ENCODE peak calls at places on chromosomes 6 and 20, in ten cellular contexts. C, W, I, E, J, T, O, B, R and H are unnamed samples.

GRCh38 chr6:82385961-82386360 is 22.3 kb downstream of the TPBG start:
- DNase-seq in C (peak), W (no peak), I (no peak), E (peak), J (no peak), T (no peak), O (no peak), B (no peak), R (no peak), H (no peak)

GRCh38 chr6:1131285-1132079 is 180.4 kb upstream of the FOXQ1 start:
- DNase-seq in C (peak), W (no peak), I (no peak), E (peak), J (peak), T (no peak), O (no peak), B (no peak), R (no peak), H (peak)

GRCh38 chr20:23528867-23529431 is 38.0 kb downstream of the CST8 start:
- DNase-seq in C (no peak), W (no peak), I (no peak), E (peak), J (no peak), T (no peak), O (no peak), B (no peak), R (no peak), H (no peak)

GRCh38 chr6:163341671-163342070 is 72.8 kb upstream of the QKI start:
- DNase-seq in C (no peak), W (no peak), I (no peak), E (no peak), J (no peak), T (no peak), O (no peak), B (no peak), R (no peak), H (no peak)

GRCh38 chr6:40627316-40627715 is 40.2 kb upstream of the LRFN2 start:
- DNase-seq in C (no peak), W (no peak), I (no peak), E (peak), J (no peak), T (no peak), O (no peak), B (no peak), R (no peak), H (no peak)

GRCh38 chr20:19620471-19620870 is 137.6 kb upstream of the RIN2 start:
- DNase-seq in C (no peak), W (no peak), I (no peak), E (no peak), J (no peak), T (no peak), O (no peak), B (no peak), R (no peak), H (no peak)

GRCh38 chr6:49269190-49269589 is 193.9 kb downstream of the MMUT start:
- DNase-seq in C (no peak), W (no peak), I (no peak), E (peak), J (no peak), T (no peak), O (no peak), B (no peak), R (no peak), H (no peak)

GRCh38 chr20:62482136-62482833 is 6.5 kb upstream of the GATA5 start:
- DNase-seq in C (no peak), W (no peak), I (no peak), E (peak), J (no peak), T (no peak), O (no peak), B (no peak), R (no peak), H (no peak)

GRCh38 chr6:3039384-3039783 is 28.9 kb upstream of the RIPK1 start:
- DNase-seq in C (no peak), W (no peak), I (no peak), E (no peak), J (no peak), T (no peak), O (no peak), B (no peak), R (no peak), H (peak)

GRCh38 chr20:32354592-32355416 is 3.3 kb upstream of the ASXL1 start:
- DNase-seq in C (no peak), W (no peak), I (no peak), E (peak), J (peak), T (no peak), O (no peak), B (no peak), R (no peak), H (no peak)

GRCh38 chr20:41149679-41150131 is 12.4 kb downstream of the PLCG1 start:
- DNase-seq in C (no peak), W (no peak), I (no peak), E (peak), J (no peak), T (no peak), O (no peak), B (peak), R (no peak), H (no peak)

GRCh38 chr6:75747371-75747984 is 1.6 kb upstream of the MYO6 start:
- DNase-seq in C (no peak), W (no peak), I (no peak), E (peak), J (no peak), T (no peak), O (peak), B (no peak), R (no peak), H (no peak)

GRCh38 chr20:58815448-58815847 is 35.3 kb downstream of the GNAS-AS1 start:
- DNase-seq in C (no peak), W (no peak), I (no peak), E (no peak), J (no peak), T (no peak), O (no peak), B (no peak), R (no peak), H (no peak)

GRCh38 chr6:40894962-40895799 is 143.8 kb downstream of the UNC5CL start:
- DNase-seq in C (peak), W (peak), I (no peak), E (peak), J (no peak), T (peak), O (peak), B (peak), R (peak), H (no peak)

GRCh38 chr6:150169609-150170008 is 26.8 kb downstream of the PPP1R14C start:
- DNase-seq in C (no peak), W (no peak), I (no peak), E (peak), J (peak), T (no peak), O (no peak), B (no peak), R (no peak), H (peak)

GRCh38 chr6:53112404-53112803 is 36.2 kb downstream of the GCM1 start:
- DNase-seq in C (peak), W (no peak), I (no peak), E (peak), J (no peak), T (peak), O (peak), B (no peak), R (no peak), H (no peak)

GRCh38 chr6:15441215-15441868 is 195.5 kb downstream of the JARID2 start:
- DNase-seq in C (peak), W (peak), I (no peak), E (peak), J (no peak), T (no peak), O (peak), B (no peak), R (no peak), H (no peak)

GRCh38 chr6:20856681-20857288 is 322.5 kb downstream of the CDKAL1 start:
- DNase-seq in C (no peak), W (no peak), I (no peak), E (no peak), J (no peak), T (no peak), O (no peak), B (no peak), R (no peak), H (no peak)

GRCh38 chr6:157272866-157273755 is 50.2 kb downstream of the TMEM242 start:
- DNase-seq in C (no peak), W (no peak), I (no peak), E (no peak), J (no peak), T (no peak), O (no peak), B (no peak), R (no peak), H (no peak)

GRCh38 chr6:89352329-89353117 is at the start of gene UBE2J1:
- DNase-seq in C (peak), W (peak), I (peak), E (peak), J (peak), T (peak), O (peak), B (peak), R (peak), H (peak)

GRCh38 chr6:113744886-113745285 is 112.3 kb upstream of the MARCKS start:
- DNase-seq in C (no peak), W (no peak), I (no peak), E (no peak), J (no peak), T (no peak), O (no peak), B (no peak), R (no peak), H (no peak)

GRCh38 chr6:53309059-53309896 is 39.5 kb downstream of the ELOVL5 start:
- DNase-seq in C (peak), W (no peak), I (no peak), E (peak), J (no peak), T (no peak), O (no peak), B (no peak), R (no peak), H (peak)

GRCh38 chr6:111712398-111712797 is 106.7 kb upstream of the TRAF3IP2 start:
- DNase-seq in C (no peak), W (peak), I (no peak), E (peak), J (peak), T (no peak), O (no peak), B (no peak), R (peak), H (peak)

GRCh38 chr6:34157236-34157830 is 11.4 kb upstream of the GRM4 start:
- DNase-seq in C (no peak), W (no peak), I (no peak), E (no peak), J (no peak), T (peak), O (no peak), B (no peak), R (no peak), H (no peak)

GRCh38 chr20:25336561-25337422 is 53.8 kb downstream of the ABHD12 start:
- DNase-seq in C (peak), W (no peak), I (no peak), E (peak), J (no peak), T (no peak), O (no peak), B (no peak), R (no peak), H (no peak)

GRCh38 chr20:58512808-58513552 is 2.2 kb downstream of the APCDD1L start:
- DNase-seq in C (no peak), W (no peak), I (no peak), E (no peak), J (no peak), T (no peak), O (no peak), B (no peak), R (no peak), H (no peak)

GRCh38 chr6:56938634-56939294 is 16.1 kb upstream of the BEND6 start:
- DNase-seq in C (no peak), W (no peak), I (no peak), E (peak), J (peak), T (no peak), O (peak), B (peak), R (no peak), H (no peak)

DNA sequence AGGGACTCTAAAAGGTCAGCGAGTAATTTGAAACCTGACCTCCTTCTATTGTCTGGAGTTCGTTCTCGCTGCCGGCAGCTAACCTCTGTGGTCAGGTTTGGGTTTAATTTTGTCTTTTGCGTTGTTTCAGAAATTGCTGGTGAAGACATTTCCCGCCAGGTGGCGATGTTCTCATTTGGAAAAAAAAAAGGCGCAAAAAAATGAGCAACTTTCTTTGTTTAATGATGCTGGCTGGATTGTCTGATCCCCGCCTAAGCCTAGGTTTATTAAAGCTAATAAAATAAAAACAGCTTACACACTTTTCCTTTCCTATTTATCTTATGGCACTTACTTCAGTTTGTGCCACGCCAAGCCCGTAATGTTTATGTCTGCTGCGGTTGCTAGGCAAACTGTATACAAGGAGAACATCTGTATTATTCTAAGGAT is 205.5 kb downstream of the DOK5 start:
- DNase-seq in C (peak), W (no peak), I (no peak), E (peak), J (no peak), T (no peak), O (no peak), B (no peak), R (no peak), H (peak)
- H3K4me3 ChIP-seq in C (no peak), W (no peak), I (no peak), E (no peak), J (no peak), T (no peak), O (no peak), B (no peak), R (no peak), H (no peak)

GRCh38 chr6:144383336-144383735 is 98.2 kb downstream of the UTRN start:
- DNase-seq in C (no peak), W (no peak), I (no peak), E (no peak), J (no peak), T (no peak), O (no peak), B (no peak), R (no peak), H (no peak)

GRCh38 chr6:144377586-144377985 is 92.5 kb downstream of the UTRN start:
- DNase-seq in C (no peak), W (no peak), I (no peak), E (peak), J (peak), T (no peak), O (no peak), B (no peak), R (no peak), H (no peak)

GRCh38 chr6:144378437-144378836 is 93.3 kb downstream of the UTRN start:
- DNase-seq in C (no peak), W (no peak), I (no peak), E (peak), J (no peak), T (no peak), O (no peak), B (no peak), R (no peak), H (no peak)

GRCh38 chr6:144384427-144384826 is 99.3 kb downstream of the UTRN start:
- DNase-seq in C (no peak), W (no peak), I (no peak), E (no peak), J (no peak), T (no peak), O (no peak), B (no peak), R (no peak), H (no peak)

DNA sequence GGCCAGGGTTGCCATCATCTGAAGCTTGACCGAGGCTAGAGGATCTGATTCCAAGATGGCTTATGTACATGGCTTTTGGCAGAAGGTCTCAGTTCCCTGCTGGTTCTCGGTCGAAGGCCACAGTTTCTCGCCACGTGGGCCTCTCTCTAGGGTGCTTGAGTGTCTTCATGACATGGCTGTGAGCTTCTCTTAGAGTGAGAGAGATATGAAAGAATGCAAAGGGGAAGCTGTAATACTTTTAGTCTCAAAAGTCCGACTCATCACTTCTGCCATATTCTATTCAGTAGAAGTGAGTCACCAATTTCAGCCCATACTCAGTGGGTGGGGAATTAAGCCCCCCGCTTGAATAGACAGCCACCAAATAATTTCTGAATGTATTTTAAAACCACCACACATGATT is 94.2 kb downstream of the UTRN start:
- DNase-seq in C (no peak), W (no peak), I (no peak), E (peak), J (no peak), T (no peak), O (no peak), B (no peak), R (no peak), H (no peak)
- TF ChIP-seq CTCF in C (no peak), W (no peak), I (no peak), E (no peak), J (no peak), T (no peak), O (no peak), B (no peak), R (no peak), H (no peak)

DNA sequence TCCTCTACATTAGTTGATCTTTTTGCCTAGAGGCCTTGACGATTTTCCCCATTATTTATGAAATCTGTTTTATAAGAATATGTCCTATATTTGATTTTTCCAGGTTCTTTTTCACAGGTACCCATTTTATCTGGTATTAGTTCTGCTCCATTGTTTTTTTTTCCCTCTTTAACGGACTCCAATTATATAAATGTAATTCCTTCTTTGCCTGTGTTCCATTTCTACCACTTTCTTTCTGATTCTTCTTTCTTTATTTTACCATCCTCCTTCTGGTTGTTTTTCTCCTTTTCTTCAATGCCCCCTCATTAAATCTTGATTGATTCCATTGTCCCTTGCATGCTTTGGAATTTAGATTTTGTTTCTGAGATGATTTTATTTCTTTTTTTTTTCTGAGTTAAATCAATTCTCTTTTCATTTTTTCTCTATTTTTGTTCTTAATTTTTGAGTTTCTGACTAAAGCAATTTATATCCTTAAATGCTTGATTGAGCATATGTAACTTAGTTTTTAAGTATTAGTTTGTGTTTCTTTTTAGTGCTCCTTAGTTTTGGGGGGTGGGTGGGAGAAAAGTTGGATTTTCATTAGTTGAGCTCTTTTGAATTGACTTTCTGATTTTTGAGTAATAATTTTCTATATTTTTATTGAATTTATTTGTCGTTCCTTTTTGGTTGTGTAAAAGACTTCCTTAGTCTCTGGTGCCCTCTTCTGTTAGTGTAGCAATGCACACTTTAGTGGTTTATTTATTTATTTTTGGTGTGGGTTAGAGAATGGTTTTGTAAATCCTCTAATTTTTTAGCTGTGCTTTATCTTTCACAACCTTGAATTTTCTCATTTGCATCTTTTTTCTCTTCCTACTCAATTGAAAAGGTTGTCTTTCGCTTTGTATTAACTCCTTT is 140.8 kb downstream of the FARS2 start:
- DNase-seq in C (no peak), W (no peak), I (no peak), E (peak), J (no peak), T (no peak), O (no peak), B (no peak), R (no peak), H (no peak)
- H3K4me3 ChIP-seq in C (no peak), W (no peak), I (no peak), E (no peak), J (no peak), T (no peak), O (no peak), B (no peak), R (no peak), H (no peak)

DNA sequence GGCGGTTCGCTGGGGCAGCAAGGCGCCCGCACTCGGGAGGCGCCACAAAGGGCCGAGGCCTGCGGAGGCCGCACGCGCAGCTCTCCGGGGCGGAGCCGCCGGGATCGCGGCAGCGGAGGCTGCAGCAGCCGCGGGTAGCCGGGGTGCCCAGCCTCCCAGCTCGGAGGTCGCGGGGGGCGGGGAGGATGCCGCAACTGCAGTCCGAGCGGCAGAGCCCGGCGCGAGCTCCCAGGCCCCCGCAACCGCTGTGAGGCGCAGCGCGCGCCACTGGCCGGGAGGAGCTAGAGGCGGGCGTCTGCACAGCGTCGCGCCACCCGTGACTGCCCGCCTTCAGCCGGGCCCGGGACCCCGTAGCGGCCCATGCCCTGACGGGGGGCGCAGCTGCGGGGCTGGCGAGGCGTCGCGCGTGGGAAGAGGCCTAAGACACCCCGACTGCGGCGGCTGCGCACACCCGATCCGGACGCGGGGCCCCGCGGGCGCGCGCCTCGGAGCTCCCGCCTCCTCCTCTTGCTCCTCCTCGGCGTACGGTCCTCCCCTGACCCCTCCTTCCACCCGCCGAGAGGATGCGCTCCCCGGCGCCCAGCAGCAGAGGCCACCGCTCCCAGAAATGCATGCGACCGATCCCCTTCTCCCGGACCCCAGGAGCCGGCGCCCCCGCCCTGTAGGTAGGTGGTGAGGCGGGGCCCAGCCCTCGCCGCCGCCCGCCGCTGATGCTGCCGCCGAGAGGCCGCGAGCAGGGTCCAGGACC is at the start of gene NCOA7:
- DNase-seq in C (peak), W (peak), I (peak), E (peak), J (no peak), T (peak), O (peak), B (peak), R (peak), H (no peak)
- TF ChIP-seq CTCF in C (no peak), W (no peak), I (no peak), E (no peak), J (no peak), T (no peak), O (no peak), B (no peak), R (no peak), H (no peak)

DNA sequence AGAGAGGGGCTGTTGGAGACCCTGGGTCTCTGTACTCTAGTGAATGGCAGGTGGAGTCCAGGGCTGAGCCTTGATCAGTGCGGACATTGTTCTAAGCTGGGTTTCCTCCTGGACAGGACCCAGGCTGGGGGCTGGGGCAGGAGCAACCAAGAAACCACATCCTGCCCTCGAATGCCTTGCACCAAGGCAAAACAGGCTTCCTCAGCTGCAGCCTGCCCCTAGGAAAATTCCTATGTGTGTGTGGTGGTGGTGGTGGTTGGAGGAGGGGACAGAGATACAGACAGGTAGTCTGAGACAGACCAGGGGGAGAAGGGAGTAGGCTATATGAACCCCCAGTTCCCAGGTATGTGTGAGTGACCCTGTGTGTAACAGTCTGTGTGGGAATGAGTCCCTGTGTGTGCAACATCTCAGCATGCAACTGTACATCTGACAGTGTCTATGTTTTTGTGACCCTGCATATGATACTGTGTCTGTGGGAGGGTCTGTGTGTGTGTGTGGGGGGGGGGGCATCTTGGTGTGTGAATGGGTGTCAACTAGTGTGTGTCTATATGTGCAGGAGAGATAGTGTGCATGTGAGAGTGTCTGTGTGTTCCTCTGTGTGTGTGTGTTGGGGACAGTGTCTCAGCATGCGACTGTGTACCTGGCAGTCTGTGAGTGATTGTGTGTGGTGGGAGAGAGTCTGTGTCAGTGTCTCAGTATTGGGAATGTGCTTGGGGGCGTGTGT is 3.0 kb downstream of the GLP1R start:
- DNase-seq in C (no peak), W (no peak), I (no peak), E (peak), J (no peak), T (no peak), O (no peak), B (no peak), R (no peak), H (no peak)
- H3K4me3 ChIP-seq in C (no peak), W (no peak), I (no peak), E (no peak), J (no peak), T (no peak), O (no peak), B (no peak), R (no peak), H (no peak)